ENCODE peak calls at places on chromosome 9, in four cellular contexts. J is SW480, S is A549, H is fibroblast of lung. R is an unnamed sample.

GRCh38 chr9:108836771-108837170 is 19.0 kb downstream of the ACTL7B start:
- DNase-seq in J (no peak), S (no peak), H (no peak), R (no peak)

GRCh38 chr9:35696520-35697215 is 6.9 kb upstream of the TPM2 start:
- DNase-seq in J (peak; percentile 65), S (peak; percentile 66), H (peak; percentile 55), R (peak; percentile 62)

GRCh38 chr9:105127863-105128220 is 116.6 kb upstream of the SLC44A1 start:
- DNase-seq in J (no peak), S (no peak), H (no peak), R (peak; percentile 73)

GRCh38 chr9:698276-698675 is 143.2 kb upstream of the DMRT1 start:
- DNase-seq in J (no peak), S (no peak), H (peak; percentile 30), R (no peak)

GRCh38 chr9:98732801-98733200 is 24.1 kb upstream of the GABBR2 start:
- DNase-seq in J (no peak), S (no peak), H (no peak), R (no peak)

GRCh38 chr9:24059651-24060050 is 233.6 kb upstream of the ELAVL2 start:
- DNase-seq in J (no peak), S (no peak), H (no peak), R (no peak)

GRCh38 chr9:85600675-85601263 is 141.0 kb downstream of the AGTPBP1 start:
- DNase-seq in J (no peak), S (no peak), H (no peak), R (no peak)

GRCh38 chr9:126853667-126854066 is 6.8 kb upstream of the ZBTB34 start:
- DNase-seq in J (no peak), S (no peak), H (no peak), R (no peak)

GRCh38 chr9:107312651-107313050 is 29.6 kb downstream of the RAD23B start:
- DNase-seq in J (no peak), S (no peak), H (peak; percentile 49), R (no peak)

GRCh38 chr9:130651752-130652151 is 12.6 kb upstream of the PRDM12 start:
- DNase-seq in J (no peak), S (no peak), H (no peak), R (no peak)

GRCh38 chr9:88076286-88077070 is 61.8 kb downstream of the SPATA31C2 start:
- DNase-seq in J (peak; percentile 76), S (peak; percentile 82), H (peak; percentile 81), R (peak; percentile 93)

GRCh38 chr9:114078021-114078780 is at the start of gene AMBP:
- DNase-seq in J (no peak), S (peak; percentile 26), H (peak; percentile 11), R (peak; percentile 49)

GRCh38 chr9:33791117-33791516 is 4.2 kb upstream of the PRSS3 start:
- DNase-seq in J (no peak), S (peak; percentile 68), H (peak; percentile 31), R (peak; percentile 33)

GRCh38 chr9:137215196-137215986 is 6.6 kb downstream of the RNF208 start:
- DNase-seq in J (no peak), S (no peak), H (no peak), R (no peak)

GRCh38 chr9:92507496-92507895 is 25.2 kb upstream of the ASPN start:
- DNase-seq in J (no peak), S (no peak), H (no peak), R (peak; percentile 12)

GRCh38 chr9:137611623-137612609 is 6.4 kb downstream of the ARRDC1 start:
- DNase-seq in J (peak; percentile 98), S (peak; percentile 89), H (peak; percentile 67), R (peak; percentile 98)

GRCh38 chr9:34452568-34452967 is 5.8 kb downstream of the FAM219A start:
- DNase-seq in J (no peak), S (no peak), H (no peak), R (no peak)

GRCh38 chr9:13728121-13728520 is 448.6 kb upstream of the MPDZ start:
- DNase-seq in J (no peak), S (no peak), H (no peak), R (no peak)

GRCh38 chr9:132268725-132269352 is 85.9 kb downstream of the SETX start:
- DNase-seq in J (peak; percentile 61), S (peak; percentile 79), H (peak; percentile 65), R (peak; percentile 55)